ENCODE peak calls at places on chromosomes 2 and 18, in five cellular contexts. R is uterus, O is non-pigmented ciliary epithelial cell, Q is T-cell, S is T-helper 9 cell. C is an unnamed sample.

GRCh38 chr18:49022311-49023280 is 71.8 kb upstream of the SMAD7 start:
- DNase-seq in R (no peak), O (no peak), Q (no peak), S (no peak), C (no peak)

GRCh38 chr2:120436460-120436739 is 90.5 kb downstream of the INHBB start:
- DNase-seq in R (no peak), O (no peak), Q (no peak), S (no peak), C (no peak)

GRCh38 chr2:229713371-229714079 is 830 bp downstream of the DNER start:
- DNase-seq in R (no peak), O (no peak), Q (no peak), S (no peak), C (peak)

GRCh38 chr2:123791716-123792115 is 233.4 kb upstream of the CNTNAP5 start:
- DNase-seq in R (no peak), O (no peak), Q (no peak), S (no peak), C (no peak)

GRCh38 chr18:57793630-57793986 is 9.5 kb downstream of the ATP8B1 start:
- DNase-seq in R (no peak), O (no peak), Q (no peak), S (no peak), C (no peak)

GRCh38 chr2:105789745-105790466 is 45.2 kb downstream of the NCK2 start:
- DNase-seq in R (peak), O (peak), Q (peak), S (peak), C (peak)

GRCh38 chr18:42028232-42028832 is 73.3 kb downstream of the PIK3C3 start:
- DNase-seq in R (no peak), O (peak), Q (peak), S (no peak), C (peak)

GRCh38 chr2:118065927-118066326 is 22.3 kb upstream of the INSIG2 start:
- DNase-seq in R (no peak), O (no peak), Q (no peak), S (no peak), C (no peak)

GRCh38 chr18:74803769-74804168 is 206.1 kb downstream of the ZNF407 start:
- DNase-seq in R (peak), O (no peak), Q (no peak), S (no peak), C (no peak)

GRCh38 chr18:12628706-12629702 is 28.9 kb downstream of the SPIRE1 start:
- DNase-seq in R (no peak), O (peak), Q (no peak), S (no peak), C (no peak)

GRCh38 chr2:168587302-168587701 is 131.2 kb downstream of the CERS6 start:
- DNase-seq in R (no peak), O (no peak), Q (no peak), S (no peak), C (no peak)

GRCh38 chr18:69399253-69399652 is 1.4 kb upstream of the DOK6 start:
- DNase-seq in R (no peak), O (no peak), Q (no peak), S (no peak), C (no peak)

GRCh38 chr2:225462945-225463344 is 63.4 kb downstream of the NYAP2 start:
- DNase-seq in R (no peak), O (no peak), Q (no peak), S (no peak), C (no peak)

GRCh38 chr2:25885933-25886332 is 7.6 kb upstream of the ASXL2 start:
- DNase-seq in R (no peak), O (peak), Q (no peak), S (no peak), C (no peak)

GRCh38 chr2:207423886-207424285 is 105.9 kb upstream of the CREB1 start:
- DNase-seq in R (no peak), O (peak), Q (no peak), S (no peak), C (peak)